ENCODE peak calls at places on chromosomes 12 and 14, in seven cellular contexts. U is Peyer's patch, D is transverse colon, M is esophagus squamous epithelium, S is uterus, Y is IMR-90, V is K562. W is an unnamed sample.

GRCh38 chr12:42652048-42652447 is 62.5 kb upstream of the PRICKLE1 start:
- DNase-seq in U (no peak), D (no peak), M (no peak), S (no peak), Y (no peak), V (no peak), W (no peak)

GRCh38 chr14:51395361-51395849 is 155.4 kb downstream of the TMX1 start:
- DNase-seq in U (no peak), D (peak), M (no peak), S (peak), Y (peak), V (no peak), W (no peak)

GRCh38 chr14:22653012-22653621 is 9.0 kb upstream of the OR6J1 start:
- DNase-seq in U (peak), D (peak), M (no peak), S (peak), Y (peak), V (peak), W (peak)

GRCh38 chr12:28583771-28584261 is 393.6 kb downstream of the CCDC91 start:
- DNase-seq in U (no peak), D (no peak), M (no peak), S (no peak), Y (peak), V (no peak), W (no peak)

GRCh38 chr12:93317227-93317626 is 60.5 kb upstream of the NUDT4 start:
- DNase-seq in U (no peak), D (peak), M (no peak), S (no peak), Y (no peak), V (no peak), W (peak)

GRCh38 chr12:6570264-6570887 is 2.3 kb upstream of the NOP2 start:
- DNase-seq in U (peak), D (peak), M (no peak), S (no peak), Y (no peak), V (peak), W (peak)

GRCh38 chr12:14928946-14929345 is 9.4 kb downstream of the ERP27 start:
- DNase-seq in U (no peak), D (no peak), M (no peak), S (no peak), Y (no peak), V (no peak), W (no peak)

GRCh38 chr14:72682188-72682587 is 211.7 kb downstream of the DPF3 start:
- DNase-seq in U (no peak), D (no peak), M (no peak), S (no peak), Y (peak), V (no peak), W (no peak)

GRCh38 chr12:84822541-84822940 is 90.1 kb downstream of the SLC6A15 start:
- DNase-seq in U (no peak), D (no peak), M (no peak), S (no peak), Y (peak), V (no peak), W (no peak)

GRCh38 chr12:121538699-121539061 is 42.1 kb downstream of the KDM2B start:
- DNase-seq in U (no peak), D (peak), M (no peak), S (no peak), Y (peak), V (peak), W (no peak)

GRCh38 chr12:115223322-115223721 is 539.3 kb upstream of the TBX3 start:
- DNase-seq in U (no peak), D (no peak), M (no peak), S (no peak), Y (peak), V (no peak), W (no peak)

GRCh38 chr12:106766393-106766826 is 8.1 kb upstream of the RIC8B start:
- DNase-seq in U (no peak), D (no peak), M (no peak), S (peak), Y (no peak), V (no peak), W (no peak)

GRCh38 chr14:73058923-73059311 is 583 bp downstream of the RBM25 start:
- DNase-seq in U (peak), D (no peak), M (no peak), S (no peak), Y (peak), V (no peak), W (peak)

GRCh38 chr12:106271575-106272505 is 24.0 kb upstream of the CKAP4 start:
- DNase-seq in U (no peak), D (no peak), M (no peak), S (no peak), Y (no peak), V (no peak), W (no peak)

GRCh38 chr14:34161351-34162169 is 210.7 kb upstream of the EGLN3 start:
- DNase-seq in U (no peak), D (no peak), M (no peak), S (no peak), Y (no peak), V (no peak), W (no peak)

GRCh38 chr12:87280356-87280755 is 748.8 kb downstream of the C12orf50 start:
- DNase-seq in U (no peak), D (no peak), M (no peak), S (no peak), Y (no peak), V (no peak), W (no peak)

GRCh38 chr14:68576496-68577244 is 216.2 kb downstream of the ZFP36L1 start:
- DNase-seq in U (no peak), D (no peak), M (no peak), S (no peak), Y (peak), V (peak), W (no peak)

GRCh38 chr12:13075114-13075471 is 28.4 kb downstream of the GSG1 start:
- DNase-seq in U (no peak), D (no peak), M (no peak), S (no peak), Y (peak), V (no peak), W (no peak)

GRCh38 chr12:106058256-106059182 is 80.2 kb downstream of the NUAK1 start:
- DNase-seq in U (no peak), D (no peak), M (no peak), S (no peak), Y (peak), V (no peak), W (no peak)

GRCh38 chr12:60279224-60279623 is 683.4 kb downstream of the SLC16A7 start:
- DNase-seq in U (no peak), D (no peak), M (no peak), S (no peak), Y (peak), V (no peak), W (no peak)

GRCh38 chr14:32142754-32143437 is 58.9 kb upstream of the RNU6-7 start:
- DNase-seq in U (no peak), D (no peak), M (no peak), S (no peak), Y (no peak), V (no peak), W (no peak)

GRCh38 chr12:89470741-89471504 is 53.7 kb downstream of the GALNT4 start:
- DNase-seq in U (no peak), D (no peak), M (no peak), S (no peak), Y (peak), V (peak), W (peak)

GRCh38 chr12:1680804-1681492 is 9.9 kb upstream of the ADIPOR2 start:
- DNase-seq in U (no peak), D (peak), M (no peak), S (no peak), Y (no peak), V (no peak), W (no peak)

GRCh38 chr12:90390947-90391346 is 564.0 kb downstream of the CCER1 start:
- DNase-seq in U (no peak), D (no peak), M (no peak), S (no peak), Y (no peak), V (no peak), W (no peak)

GRCh38 chr14:56187736-56188135 is 69.5 kb downstream of the PELI2 start:
- DNase-seq in U (no peak), D (no peak), M (no peak), S (no peak), Y (no peak), V (no peak), W (no peak)

GRCh38 chr12:52805000-52805399 is 8.9 kb downstream of the KRT4 start:
- DNase-seq in U (no peak), D (no peak), M (no peak), S (no peak), Y (no peak), V (no peak), W (no peak)

GRCh38 chr14:63078606-63079005 is 33.3 kb upstream of the KCNH5 start:
- DNase-seq in U (no peak), D (no peak), M (no peak), S (no peak), Y (no peak), V (no peak), W (no peak)

GRCh38 chr12:88334271-88334670 is 192.2 kb downstream of the TMTC3 start:
- DNase-seq in U (no peak), D (no peak), M (no peak), S (no peak), Y (peak), V (no peak), W (no peak)

GRCh38 chr14:54815531-54815930 is 87.1 kb downstream of the GCH1 start:
- DNase-seq in U (no peak), D (no peak), M (no peak), S (no peak), Y (no peak), V (no peak), W (no peak)

GRCh38 chr12:95608252-95609033 is 57.2 kb upstream of the USP44 start:
- DNase-seq in U (no peak), D (no peak), M (no peak), S (no peak), Y (peak), V (no peak), W (no peak)

GRCh38 chr14:51844482-51844881 is 15.9 kb upstream of the GNG2 start:
- DNase-seq in U (peak), D (no peak), M (no peak), S (no peak), Y (no peak), V (no peak), W (no peak)

GRCh38 chr12:45674583-45674982 is 54.9 kb upstream of the ARID2 start:
- DNase-seq in U (no peak), D (no peak), M (no peak), S (peak), Y (peak), V (no peak), W (no peak)

GRCh38 chr14:22781606-22782000 is 15.1 kb downstream of the OXA1L start:
- DNase-seq in U (no peak), D (no peak), M (no peak), S (no peak), Y (peak), V (no peak), W (no peak)

GRCh38 chr14:93234798-93235197 is 27.7 kb downstream of the UBR7 start:
- DNase-seq in U (no peak), D (no peak), M (no peak), S (no peak), Y (peak), V (no peak), W (no peak)

GRCh38 chr12:47750229-47750798 is 8.4 kb downstream of the RAPGEF3 start:
- DNase-seq in U (no peak), D (no peak), M (no peak), S (no peak), Y (no peak), V (no peak), W (no peak)

GRCh38 chr12:5733136-5733755 is 211.8 kb downstream of the ANO2 start:
- DNase-seq in U (no peak), D (no peak), M (no peak), S (no peak), Y (peak), V (no peak), W (no peak)

GRCh38 chr14:102373110-102373509 is 10.4 kb downstream of the TECPR2 start:
- DNase-seq in U (no peak), D (no peak), M (no peak), S (no peak), Y (no peak), V (no peak), W (no peak)

GRCh38 chr14:80425686-80426085 is 214.4 kb upstream of the DIO2 start:
- DNase-seq in U (no peak), D (no peak), M (no peak), S (no peak), Y (peak), V (no peak), W (no peak)

GRCh38 chr14:73567951-73568885 is 795 bp upstream of the ACOT2 start:
- DNase-seq in U (no peak), D (no peak), M (no peak), S (no peak), Y (peak), V (no peak), W (no peak)

GRCh38 chr12:50185496-50185895 is 18.3 kb upstream of the CERS5 start:
- DNase-seq in U (no peak), D (no peak), M (no peak), S (no peak), Y (no peak), V (no peak), W (no peak)
- TF ChIP-seq POLR2A in U (no peak), D (no peak), M (no peak), S (no peak), Y (no peak), V (no peak), W (no peak)

GRCh38 chr14:103522649-103523582 is at the start of gene CKB:
- DNase-seq in U (no peak), D (peak), M (no peak), S (peak), Y (peak), V (peak), W (peak)
- TF ChIP-seq POLR2A in U (no peak), D (peak), M (no peak), S (peak), Y (peak), V (no peak), W (peak)

GRCh38 chr14:41476526-41476925 is 130.2 kb upstream of the LRFN5 start:
- DNase-seq in U (no peak), D (no peak), M (no peak), S (no peak), Y (no peak), V (no peak), W (no peak)
- TF ChIP-seq POLR2A in U (no peak), D (no peak), M (no peak), S (no peak), Y (no peak), V (no peak), W (no peak)

DNA sequence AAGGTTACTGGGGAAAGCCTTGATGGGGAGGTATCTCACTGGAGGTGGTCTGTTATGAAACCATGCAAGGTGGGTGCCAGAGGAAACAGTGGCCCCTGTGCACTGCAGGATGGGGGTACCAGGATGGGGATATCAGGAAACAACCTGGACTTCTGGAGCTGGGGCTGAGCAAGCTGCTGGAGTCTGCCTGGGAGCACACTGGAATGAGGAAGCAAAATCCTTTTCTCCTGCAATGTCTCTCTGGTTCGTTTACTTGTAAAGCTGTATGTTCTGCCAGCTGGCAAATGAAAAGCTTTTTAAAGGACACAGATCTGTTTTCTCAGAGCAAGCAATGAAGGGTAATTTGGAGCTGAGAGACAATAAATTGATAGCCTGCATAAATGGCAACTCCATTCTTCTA is 23.2 kb upstream of the SERPINA1 start:
- DNase-seq in U (no peak), D (peak), M (no peak), S (no peak), Y (no peak), V (no peak), W (no peak)
- TF ChIP-seq POLR2A in U (no peak), D (no peak), M (no peak), S (no peak), Y (no peak), V (no peak), W (no peak)

DNA sequence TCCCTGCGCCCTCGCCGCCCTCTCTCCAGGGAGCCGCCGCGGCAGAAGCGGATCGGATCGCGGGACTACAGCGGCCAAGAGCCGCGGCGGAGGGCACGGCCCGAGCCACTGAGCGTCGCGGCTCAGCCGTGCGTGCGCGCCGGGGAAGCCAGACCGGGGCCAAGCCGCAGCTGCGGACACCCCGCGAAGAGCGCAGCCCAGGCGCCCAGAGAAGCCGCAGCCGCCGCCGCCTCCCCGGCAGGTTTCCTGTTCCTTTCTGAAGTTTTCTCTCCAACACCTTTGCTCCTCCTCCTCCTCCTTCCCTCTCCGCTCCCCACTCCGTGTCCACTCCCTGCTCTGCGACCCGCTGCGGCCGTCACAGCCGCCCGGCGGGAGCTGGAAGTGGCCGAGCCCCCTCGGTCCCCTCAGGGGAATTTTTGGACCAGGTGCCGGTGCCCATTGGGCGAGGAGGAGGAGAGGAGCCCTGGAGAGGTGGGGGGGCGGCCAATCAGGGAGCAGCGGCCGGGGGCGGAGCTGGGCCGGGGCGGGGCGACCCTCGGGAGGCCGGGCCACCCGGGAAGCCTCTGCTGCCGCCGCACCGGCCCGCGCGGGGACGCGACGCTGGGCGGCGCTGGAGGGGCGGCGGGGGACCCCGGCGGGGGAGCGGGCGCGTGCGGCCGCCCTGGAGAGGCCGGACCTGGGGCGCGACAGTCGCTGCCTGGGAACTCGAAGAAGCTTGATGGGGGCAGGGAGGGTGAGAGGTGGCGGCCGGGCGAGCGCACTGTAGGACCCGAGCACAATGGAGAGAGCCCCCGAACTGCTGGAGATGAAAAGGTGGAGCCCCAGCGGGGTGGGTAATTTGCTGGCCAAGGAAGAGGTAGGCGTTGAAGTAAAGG is at the start of gene ITPR2:
- DNase-seq in U (peak), D (peak), M (peak), S (peak), Y (peak), V (peak), W (peak)
- TF ChIP-seq POLR2A in U (peak), D (peak), M (no peak), S (peak), Y (peak), V (peak), W (peak)

GRCh38 chr12:57693317-57693658 is 644 bp upstream of the OS9 start:
- DNase-seq in U (no peak), D (no peak), M (no peak), S (no peak), Y (no peak), V (no peak), W (no peak)

GRCh38 chr12:57695770-57696432 is 2.0 kb downstream of the OS9 start:
- DNase-seq in U (no peak), D (no peak), M (no peak), S (no peak), Y (no peak), V (no peak), W (no peak)

GRCh38 chr12:57692500-57692899 is 1.4 kb upstream of the OS9 start:
- DNase-seq in U (no peak), D (no peak), M (no peak), S (no peak), Y (no peak), V (no peak), W (no peak)

GRCh38 chr12:57694459-57695019 is 607 bp downstream of the OS9 start:
- DNase-seq in U (peak), D (peak), M (no peak), S (no peak), Y (no peak), V (peak), W (peak)

DNA sequence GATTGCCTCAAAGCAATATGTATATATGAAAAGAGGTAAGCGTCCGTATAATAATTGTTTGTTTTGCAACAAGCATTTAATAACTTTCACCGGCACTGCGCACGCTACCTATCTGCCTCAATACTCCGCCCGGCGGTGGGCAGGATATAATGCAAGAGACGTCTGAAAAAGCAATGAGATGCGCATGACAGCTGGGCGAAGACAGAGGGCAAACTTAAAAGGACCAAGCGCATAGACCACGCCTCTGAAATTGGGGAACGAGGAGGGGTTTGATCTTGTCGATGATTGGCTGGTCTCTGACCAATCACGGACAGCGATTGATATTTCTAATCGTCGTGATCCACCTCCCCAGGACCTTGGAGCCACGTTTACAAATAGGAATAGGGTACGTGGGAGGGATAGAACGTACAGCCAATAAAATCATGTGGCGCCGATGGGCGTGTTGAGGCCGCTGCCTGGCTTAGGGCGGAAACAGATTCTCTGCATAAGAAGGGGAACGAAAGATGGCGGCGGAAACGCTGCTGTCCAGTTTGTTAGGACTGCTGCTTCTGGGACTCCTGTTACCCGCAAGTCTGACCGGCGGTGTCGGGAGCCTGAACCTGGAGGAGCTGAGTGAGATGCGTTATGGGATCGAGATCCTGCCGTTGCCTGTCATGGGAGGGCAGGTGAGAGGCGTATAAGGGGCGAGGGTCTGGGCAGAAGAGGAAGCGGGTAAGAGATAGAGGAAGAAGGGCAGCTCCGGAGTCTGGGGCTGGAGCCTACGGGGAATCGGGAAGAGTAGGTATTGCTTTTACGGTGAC is at the start of gene OS9:
- DNase-seq in U (peak), D (peak), M (peak), S (peak), Y (peak), V (peak), W (peak)
- TF ChIP-seq POLR2A in U (peak), D (peak), M (no peak), S (peak), Y (peak), V (peak), W (peak)

W was measured in erythroblast.